ENCODE peak calls at places on chromosomes 1 and 21, in seven cellular contexts. E is activated naive CD8-positive, alpha-beta T cell treated with anti-CD3 and anti-CD28 coated beads, Interleukin-2, amount 10 ng/mL, durations not matched to agents 7 days and 5 days; A is RWPE1; L is body of pancreas; C is immature natural killer cell; K is hippocampal formation; B is naive thymus-derived CD8-positive, alpha-beta T cell. H is an unnamed sample.

GRCh38 chr1:1542766-1543705 is 2.6 kb upstream of the TMEM240 start:
- DNase-seq in L (no peak), C (no peak), A (no peak), K (no peak), E (no peak), B (no peak), H (no peak)

GRCh38 chr1:33078030-33078591 is 2.8 kb upstream of the AZIN2 start:
- DNase-seq in L (no peak), E (no peak), A (no peak), K (peak; percentile 18), B (no peak), C (no peak), H (no peak)

GRCh38 chr1:153355445-153356071 is 2.1 kb upstream of the S100A9 start:
- DNase-seq in A (peak; percentile 68), K (no peak), L (peak; percentile 67), E (peak; percentile 60), B (peak; percentile 28), C (no peak), H (no peak)

GRCh38 chr1:37561794-37562132 is 5.0 kb downstream of the DNALI1 start:
- DNase-seq in L (no peak), B (peak; percentile 21), C (no peak), K (no peak), E (peak; percentile 53), A (peak; percentile 32), H (no peak)

GRCh38 chr21:45164124-45164511 is 89.7 kb downstream of the ADARB1 start:
- DNase-seq in C (no peak), L (no peak), K (no peak), E (no peak), A (no peak), B (no peak), H (no peak)

GRCh38 chr1:22826630-22827580 is 116.3 kb downstream of the EPHB2 start:
- DNase-seq in A (peak; percentile 78), K (no peak), E (no peak), L (peak; percentile 86), C (no peak), B (no peak), H (no peak)

GRCh38 chr1:39081266-39082139 is 55.4 kb downstream of the NDUFS5 start:
- DNase-seq in L (no peak), C (no peak), A (peak; percentile 30), E (peak; percentile 53), B (peak; percentile 22), K (no peak), H (peak; percentile 16)

GRCh38 chr1:33336580-33336979 is 15.7 kb upstream of the A3GALT2 start:
- DNase-seq in C (no peak), B (no peak), L (no peak), E (no peak), K (no peak), A (no peak), H (no peak)

GRCh38 chr1:224317383-224318045 is 12.5 kb downstream of the NVL start:
- DNase-seq in L (no peak), K (no peak), C (no peak), E (no peak), B (no peak), A (no peak), H (no peak)

GRCh38 chr1:84164567-84165021 is 20.5 kb downstream of the PRKACB start:
- DNase-seq in K (peak; percentile 75), A (no peak), C (no peak), B (no peak), L (no peak), E (no peak), H (no peak)

GRCh38 chr1:231639819-231640218 is 13.2 kb downstream of the DISC1 start:
- DNase-seq in K (no peak), E (no peak), B (no peak), C (no peak), A (no peak), L (no peak), H (no peak)

GRCh38 chr21:27505516-27505915 is 538.6 kb upstream of the ADAMTS5 start:
- DNase-seq in E (no peak), B (no peak), A (no peak), K (no peak), L (no peak), C (no peak), H (no peak)

GRCh38 chr1:46611691-46612221 is 4.9 kb downstream of the MOB3C start:
- DNase-seq in L (peak; percentile 79), A (peak; percentile 91), C (no peak), B (no peak), K (no peak), E (no peak), H (no peak)

GRCh38 chr21:37060296-37060695 is 12.6 kb downstream of the PIGP start:
- DNase-seq in E (no peak), L (peak; percentile 64), C (no peak), A (peak; percentile 56), B (no peak), K (peak; percentile 50), H (no peak)

GRCh38 chr1:167252986-167253385 is 32.3 kb downstream of the POU2F1 start:
- DNase-seq in E (no peak), C (no peak), B (no peak), K (no peak), L (no peak), A (no peak), H (no peak)

GRCh38 chr1:36643391-36644270 is 160.9 kb upstream of the CSF3R start:
- DNase-seq in K (no peak), E (no peak), C (no peak), B (no peak), L (no peak), A (no peak), H (no peak)

GRCh38 chr21:45985471-45986315 is 4.1 kb downstream of the COL6A1 start:
- DNase-seq in B (no peak), K (no peak), A (no peak), C (no peak), E (peak; percentile 22), L (no peak), H (no peak)

GRCh38 chr1:201756411-201756810 is 72.5 kb upstream of the IPO9 start:
- DNase-seq in A (no peak), K (no peak), E (no peak), B (no peak), L (no peak), C (no peak), H (no peak)

GRCh38 chr1:53349968-53350852 is 22.3 kb upstream of the LRP8 start:
- DNase-seq in C (no peak), L (no peak), A (no peak), E (no peak), B (no peak), K (no peak), H (no peak)

GRCh38 chr1:23370744-23371710 is 1.4 kb upstream of the ZNF436 start:
- DNase-seq in B (no peak), L (no peak), C (no peak), K (no peak), E (no peak), A (no peak), H (no peak)